ENCODE peak calls at places on chromosomes 4 and X, in six cellular contexts. P is cardiac muscle cell, H is sigmoid colon, D is tibial artery, R is thoracic aorta, G is stomach. Z is an unnamed sample. For H3K4me1, the result is how much of the 10 kb centered on the place peaks cover.

GRCh38 chr4:113524505-113525186 is 236.9 kb downstream of the CAMK2D start:
- DNase-seq in P (no peak), H (no peak), D (no peak), R (no peak), G (no peak), Z (no peak)

GRCh38 chr4:147924604-147925412 is 192.9 kb downstream of the ARHGAP10 start:
- DNase-seq in P (peak), H (no peak), D (no peak), R (no peak), G (peak), Z (no peak)

GRCh38 chr4:108702960-108703359 is 52.6 kb downstream of the OSTC start:
- DNase-seq in P (no peak), H (no peak), D (no peak), R (no peak), G (no peak), Z (no peak)

GRCh38 chr4:143555676-143556075 is 42.2 kb downstream of the SMARCA5 start:
- DNase-seq in P (no peak), H (no peak), D (no peak), R (no peak), G (no peak), Z (no peak)

GRCh38 chr4:159770969-159771368 is 668.1 kb downstream of the RAPGEF2 start:
- DNase-seq in P (no peak), H (no peak), D (no peak), R (no peak), G (no peak), Z (no peak)

GRCh38 chrX:118221733-118222132 is 105.1 kb upstream of the KLHL13 start:
- DNase-seq in P (no peak), H (no peak), D (no peak), R (no peak), G (no peak), Z (no peak)

GRCh38 chr4:183532823-183533222 is 28.0 kb downstream of the ING2 start:
- DNase-seq in P (no peak), H (no peak), D (no peak), R (no peak), G (no peak), Z (no peak)

GRCh38 chr4:140213116-140213515 is 59.1 kb upstream of the MAML3 start:
- DNase-seq in P (no peak), H (no peak), D (no peak), R (no peak), G (no peak), Z (no peak)

GRCh38 chr4:143489116-143489515 is 24.4 kb upstream of the SMARCA5 start:
- DNase-seq in P (no peak), H (no peak), D (no peak), R (no peak), G (no peak), Z (no peak)

GRCh38 chrX:151753313-151754041 is 18.9 kb downstream of the CNGA2 start:
- DNase-seq in P (peak), H (peak), D (peak), R (no peak), G (peak), Z (peak)

GRCh38 chr4:7736436-7737267 is 203.0 kb downstream of the AFAP1 start:
- DNase-seq in P (peak), H (no peak), D (no peak), R (no peak), G (no peak), Z (no peak)

GRCh38 chrX:34586507-34586906 is 70.6 kb downstream of the TMEM47 start:
- DNase-seq in P (no peak), H (no peak), D (no peak), R (no peak), G (no peak), Z (no peak)

GRCh38 chr4:158710814-158711213 is 12.4 kb downstream of the PPID start:
- DNase-seq in P (no peak), H (no peak), D (no peak), R (no peak), G (no peak), Z (no peak)

GRCh38 chrX:100829730-100830129 is 9.5 kb downstream of the CSTF2 start:
- DNase-seq in P (no peak), H (no peak), D (no peak), R (no peak), G (no peak), Z (no peak)

GRCh38 chr4:173413043-173413442 is 14.1 kb upstream of the SCRG1 start:
- DNase-seq in P (no peak), H (no peak), D (no peak), R (no peak), G (no peak), Z (peak)

GRCh38 chrX:24899391-24899790 is 116.4 kb downstream of the ARX start:
- DNase-seq in P (no peak), H (no peak), D (no peak), R (no peak), G (no peak), Z (no peak)

GRCh38 chr4:14069871-14070270 is 442.3 kb upstream of the BOD1L1 start:
- DNase-seq in P (no peak), H (no peak), D (no peak), R (no peak), G (no peak), Z (no peak)

GRCh38 chrX:12007881-12008280 is 130.4 kb upstream of the FRMPD4 start:
- DNase-seq in P (no peak), H (no peak), D (no peak), R (no peak), G (no peak), Z (no peak)

GRCh38 chrX:38282044-38282443 is 45.3 kb downstream of the RPGR start:
- DNase-seq in P (peak), H (no peak), D (no peak), R (no peak), G (no peak), Z (no peak)

GRCh38 chr4:3201718-3202702 is 46.9 kb upstream of the MSANTD1 start:
- DNase-seq in P (no peak), H (no peak), D (peak), R (no peak), G (peak), Z (no peak)

GRCh38 chr4:82213485-82214162 is 160.2 kb downstream of the HNRNPD start:
- DNase-seq in P (no peak), H (no peak), D (no peak), R (no peak), G (no peak), Z (no peak)

GRCh38 chr4:159505275-159505975 is 402.5 kb downstream of the RAPGEF2 start:
- DNase-seq in P (no peak), H (no peak), D (no peak), R (no peak), G (no peak), Z (no peak)

GRCh38 chr4:73257995-73258667 is 467 bp downstream of the ANKRD17 start:
- DNase-seq in P (peak), H (no peak), D (peak), R (peak), G (no peak), Z (peak)

GRCh38 chr4:121958777-121959176 is 6.9 kb upstream of the TRPC3 start:
- DNase-seq in P (no peak), H (no peak), D (no peak), R (no peak), G (no peak), Z (no peak)

GRCh38 chrX:15849555-15849954 is 5.1 kb downstream of the AP1S2 start:
- DNase-seq in P (peak), H (no peak), D (no peak), R (no peak), G (no peak), Z (no peak)

GRCh38 chr4:184168406-184169019 is 49.2 kb downstream of the ENPP6 start:
- DNase-seq in P (peak), H (peak), D (peak), R (no peak), G (peak), Z (peak)

GRCh38 chr4:123832173-123833026 is 435.8 kb downstream of the SPRY1 start:
- DNase-seq in P (peak), H (peak), D (peak), R (peak), G (no peak), Z (peak)

GRCh38 chr4:2743518-2744445 is 12.4 kb downstream of the TNIP2 start:
- DNase-seq in P (no peak), H (no peak), D (no peak), R (no peak), G (peak), Z (no peak)

GRCh38 chr4:3300198-3300671 is 7.4 kb downstream of the RGS12 start:
- DNase-seq in P (peak), H (no peak), D (peak), R (no peak), G (no peak), Z (no peak)

GRCh38 chr4:143642611-143643010 is 57.9 kb downstream of the FREM3 start:
- DNase-seq in P (no peak), H (no peak), D (no peak), R (no peak), G (no peak), Z (no peak)

GRCh38 chrX:23911436-23911835 is 3.6 kb downstream of the CXorf58 start:
- DNase-seq in P (no peak), H (no peak), D (no peak), R (no peak), G (no peak), Z (no peak)

GRCh38 chr4:20284990-20285389 is 33.3 kb downstream of the SLIT2 start:
- DNase-seq in P (no peak), H (no peak), D (no peak), R (no peak), G (no peak), Z (no peak)

GRCh38 chr4:102815981-102816380 is 11.4 kb downstream of the UBE2D3 start:
- DNase-seq in P (no peak), H (no peak), D (no peak), R (no peak), G (no peak), Z (no peak)

GRCh38 chrX:143165778-143166177 is 140.1 kb downstream of the SPANXN4 start:
- DNase-seq in P (no peak), H (no peak), D (no peak), R (no peak), G (no peak), Z (no peak)

GRCh38 chrX:45760187-45760742 is 559.6 kb upstream of the DIPK2B start:
- DNase-seq in P (no peak), H (no peak), D (no peak), R (no peak), G (no peak), Z (no peak)
- H3K27ac ChIP-seq in P (no peak), H (no peak), D (no peak), R (no peak), G (no peak), Z (no peak)

GRCh38 chr4:152488246-152488645 is 47.6 kb downstream of the FBXW7 start:
- DNase-seq in P (no peak), H (no peak), D (no peak), R (no peak), G (no peak), Z (no peak)

GRCh38 chr4:152499322-152499721 is 36.6 kb downstream of the FBXW7 start:
- DNase-seq in P (no peak), H (no peak), D (no peak), R (no peak), G (no peak), Z (no peak)

GRCh38 chr4:152494020-152494419 is 41.9 kb downstream of the FBXW7 start:
- DNase-seq in P (no peak), H (no peak), D (no peak), R (no peak), G (no peak), Z (no peak)
- H3K4me1 ChIP-seq in P (under half), H (under half), D (under half), R (under half), G (under half), Z (under half)

GRCh38 chr4:130563185-130563890 is 1467.4 kb downstream of the C4orf33 start:
- DNase-seq in P (peak), H (peak), D (peak), R (no peak), G (peak), Z (peak)

GRCh38 chr4:130568746-130569145 is 1472.8 kb downstream of the C4orf33 start:
- DNase-seq in P (no peak), H (no peak), D (no peak), R (no peak), G (no peak), Z (no peak)

GRCh38 chr4:130559268-130559667 is 1463.3 kb downstream of the C4orf33 start:
- DNase-seq in P (no peak), H (no peak), D (no peak), R (no peak), G (no peak), Z (no peak)

GRCh38 chr4:130563891-130564418 is 1468.0 kb downstream of the C4orf33 start:
- DNase-seq in P (no peak), H (no peak), D (no peak), R (no peak), G (no peak), Z (no peak)
- H3K4me3 ChIP-seq in P (no peak), H (peak), D (peak), R (peak), G (peak), Z (peak)

DNA sequence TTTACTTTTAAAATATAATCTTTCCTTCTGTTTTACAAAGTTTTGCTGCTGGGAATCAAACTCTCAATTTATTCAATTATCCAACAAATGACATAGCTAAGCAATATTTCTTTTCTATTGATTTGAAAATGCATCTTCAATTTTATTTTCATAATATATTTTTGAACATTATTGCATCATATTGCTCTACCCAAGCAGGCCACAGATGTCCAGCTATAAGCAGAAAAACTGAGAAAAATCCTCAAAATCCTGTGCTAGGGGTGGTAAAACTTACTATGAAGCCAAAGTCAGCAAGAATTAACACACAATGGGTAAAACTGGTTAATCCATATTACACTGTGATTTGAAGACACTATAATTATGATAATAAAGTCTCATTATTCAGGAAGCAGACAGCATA is 5.0 kb downstream of the TIFA start:
- DNase-seq in P (no peak), H (no peak), D (no peak), R (no peak), G (no peak), Z (no peak)
- H3K27ac ChIP-seq in P (no peak), H (no peak), D (no peak), R (no peak), G (no peak), Z (no peak)

GRCh38 chr4:185838104-185838452 is 26.1 kb upstream of the SORBS2 start:
- DNase-seq in P (peak), H (no peak), D (no peak), R (no peak), G (no peak), Z (no peak)

GRCh38 chr4:185837415-185838103 is 25.6 kb upstream of the SORBS2 start:
- DNase-seq in P (no peak), H (no peak), D (no peak), R (no peak), G (no peak), Z (no peak)

GRCh38 chr4:185835814-185836213 is 23.8 kb upstream of the SORBS2 start:
- DNase-seq in P (no peak), H (no peak), D (no peak), R (no peak), G (no peak), Z (no peak)

GRCh38 chr4:185835336-185835735 is 23.3 kb upstream of the SORBS2 start:
- DNase-seq in P (no peak), H (no peak), D (no peak), R (no peak), G (no peak), Z (no peak)

DNA sequence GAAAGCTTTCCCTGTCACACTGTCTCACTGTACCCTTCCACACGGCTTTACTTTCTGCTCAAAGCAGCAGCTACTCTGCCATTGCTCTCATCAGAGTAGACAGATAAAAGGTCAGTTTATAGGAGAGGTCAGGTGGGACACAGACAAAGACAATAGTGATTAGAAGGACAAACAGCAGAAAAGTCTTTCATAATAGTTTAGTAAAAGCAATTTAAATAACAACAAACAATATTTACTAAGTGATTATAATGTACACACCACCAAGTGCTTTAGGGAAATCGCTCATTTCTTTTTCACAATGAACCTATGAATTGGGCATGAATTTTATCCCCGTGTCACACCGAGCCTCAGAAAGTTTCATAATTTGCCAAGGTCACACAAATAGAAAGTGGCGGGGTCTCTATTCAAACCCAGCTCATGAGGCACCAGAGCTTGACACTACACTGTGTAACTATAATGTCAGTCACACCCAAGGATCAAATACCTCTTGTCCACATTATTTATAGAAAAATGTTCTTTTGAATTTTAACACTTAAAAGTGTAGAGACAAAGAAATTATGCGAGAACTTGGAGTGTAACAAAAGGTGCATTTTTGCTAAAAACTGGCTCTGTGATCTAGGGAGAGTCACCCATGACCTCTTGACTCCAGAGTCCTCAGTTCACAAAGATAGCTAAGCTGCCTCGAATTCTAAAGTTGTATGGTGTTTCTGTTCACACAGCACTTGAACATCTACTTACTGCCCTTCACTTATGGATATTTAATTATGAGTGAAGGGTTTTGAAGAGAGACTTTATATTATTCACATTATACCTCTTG is 24.5 kb upstream of the SORBS2 start:
- DNase-seq in P (peak), H (no peak), D (no peak), R (no peak), G (no peak), Z (no peak)
- H3K4me1 ChIP-seq in P (half or more), H (under half), D (under half), R (under half), G (half or more), Z (under half)

GRCh38 chrX:115232933-115233496 is 881 bp downstream of the LRCH2 start:
- DNase-seq in P (no peak), H (no peak), D (no peak), R (no peak), G (no peak), Z (no peak)
- H3K4me3 ChIP-seq in P (peak), H (peak), D (peak), R (peak), G (peak), Z (peak)

GRCh38 chr4:63919636-63920365 is 489.4 kb downstream of the TECRL start:
- DNase-seq in P (no peak), H (peak), D (no peak), R (no peak), G (no peak), Z (no peak)
- H3K27ac ChIP-seq in P (no peak), H (no peak), D (no peak), R (no peak), G (no peak), Z (no peak)

GRCh38 chrX:68697036-68697435 is 49.6 kb downstream of the STARD8 start:
- DNase-seq in P (no peak), H (no peak), D (no peak), R (no peak), G (no peak), Z (no peak)
- H3K4me1 ChIP-seq in P (under half), H (under half), D (under half), R (under half), G (under half), Z (under half)